ENCODE peak calls at places on chromosome 5, in nine cellular contexts. O is lower lobe of right lung, U is heart right ventricle, V is psoas muscle, Y is PC-3, X is neuronal stem cell, R is GM23248, P is H7, I is MG63. L is an unnamed sample.

GRCh38 chr5:167730121-167730520 is 561.3 kb upstream of the WWC1 start:
- DNase-seq in O (no peak), U (no peak), V (no peak), Y (peak; percentile 69), X (no peak), R (peak; percentile 96), P (no peak), I (peak; percentile 37), L (no peak)

GRCh38 chr5:76622076-76622475 is 1.1 kb downstream of the F2RL2 start:
- DNase-seq in O (no peak), U (no peak), V (no peak), Y (no peak), X (no peak), R (no peak), P (no peak), I (no peak), L (peak; percentile 13)

GRCh38 chr5:87845734-87846133 is 422.9 kb downstream of the TMEM161B start:
- DNase-seq in O (no peak), U (no peak), V (no peak), Y (peak; percentile 69), X (no peak), R (no peak), P (no peak), I (no peak), L (no peak)

GRCh38 chr5:127666043-127666716 is 17.3 kb downstream of the CTXN3 start:
- DNase-seq in O (no peak), U (no peak), V (no peak), Y (no peak), X (no peak), R (no peak), P (no peak), I (peak; percentile 12), L (no peak)

GRCh38 chr5:14435481-14435880 is 146.1 kb upstream of the OTULINL start:
- DNase-seq in O (no peak), U (no peak), V (no peak), Y (peak; percentile 32), X (no peak), R (peak; percentile 56), P (no peak), I (no peak), L (no peak)

GRCh38 chr5:102231693-102232619 is 64.1 kb downstream of the SLCO4C1 start:
- DNase-seq in O (peak; percentile 65), U (no peak), V (no peak), Y (no peak), X (no peak), R (no peak), P (no peak), I (no peak), L (no peak)

GRCh38 chr5:126339215-126339805 is 83.9 kb upstream of the GRAMD2B start:
- DNase-seq in O (no peak), U (peak; percentile 49), V (no peak), Y (peak; percentile 82), X (peak; percentile 50), R (peak; percentile 79), P (peak; percentile 35), I (peak; percentile 15), L (peak; percentile 84)

GRCh38 chr5:9025942-9026341 is 519.9 kb downstream of the SEMA5A start:
- DNase-seq in O (no peak), U (no peak), V (no peak), Y (no peak), X (no peak), R (peak; percentile 43), P (no peak), I (no peak), L (no peak)

GRCh38 chr5:98275980-98276379 is 497.5 kb upstream of the RGMB start:
- DNase-seq in O (no peak), U (no peak), V (no peak), Y (no peak), X (no peak), R (no peak), P (no peak), I (no peak), L (no peak)

GRCh38 chr5:132773601-132774355 is 3.3 kb downstream of the SEPTIN8 start:
- DNase-seq in O (no peak), U (no peak), V (no peak), Y (no peak), X (no peak), R (no peak), P (peak; percentile 16), I (no peak), L (no peak)

GRCh38 chr5:56080375-56081052 is 85.8 kb upstream of the IL6ST start:
- DNase-seq in O (no peak), U (no peak), V (no peak), Y (no peak), X (no peak), R (no peak), P (no peak), I (no peak), L (no peak)

GRCh38 chr5:164233796-164234195 is 728.4 kb downstream of the MAT2B start:
- DNase-seq in O (no peak), U (no peak), V (no peak), Y (no peak), X (no peak), R (no peak), P (no peak), I (no peak), L (no peak)

GRCh38 chr5:15938186-15938585 is 241.4 kb downstream of the MARCHF11 start:
- DNase-seq in O (no peak), U (no peak), V (no peak), Y (no peak), X (no peak), R (no peak), P (no peak), I (no peak), L (no peak)

GRCh38 chr5:154476343-154477213 is 1.4 kb downstream of the HAND1 start:
- DNase-seq in O (no peak), U (no peak), V (no peak), Y (no peak), X (no peak), R (no peak), P (peak; percentile 77), I (peak; percentile 37), L (no peak)

GRCh38 chr5:154474267-154474956 is 3.6 kb downstream of the HAND1 start:
- DNase-seq in O (no peak), U (no peak), V (peak; percentile 21), Y (no peak), X (peak; percentile 39), R (no peak), P (no peak), I (no peak), L (no peak)

GRCh38 chr5:154475613-154476342 is 2.2 kb downstream of the HAND1 start:
- DNase-seq in O (no peak), U (no peak), V (peak; percentile 45), Y (no peak), X (peak; percentile 38), R (no peak), P (peak; percentile 74), I (peak; percentile 26), L (no peak)

GRCh38 chr5:154473581-154474266 is 4.3 kb downstream of the HAND1 start:
- DNase-seq in O (no peak), U (no peak), V (peak; percentile 30), Y (no peak), X (no peak), R (no peak), P (peak; percentile 86), I (no peak), L (no peak)

GRCh38 chr5:154474957-154475334 is 3.1 kb downstream of the HAND1 start:
- DNase-seq in O (no peak), U (no peak), V (no peak), Y (no peak), X (no peak), R (no peak), P (no peak), I (no peak), L (no peak)
- H3K27me3 ChIP-seq in O (peaks cover 100% of the 10 kb centered on the region), U (peaks cover 100% of the 10 kb centered on the region), V (peaks cover 61% of the 10 kb centered on the region), Y (peaks cover 88% of the 10 kb centered on the region), X (peaks cover 100% of the 10 kb centered on the region), R (peaks cover 98% of the 10 kb centered on the region), P (peaks cover 99% of the 10 kb centered on the region), I (peaks cover 7% of the 10 kb centered on the region), L (peaks cover 6% of the 10 kb centered on the region)

DNA sequence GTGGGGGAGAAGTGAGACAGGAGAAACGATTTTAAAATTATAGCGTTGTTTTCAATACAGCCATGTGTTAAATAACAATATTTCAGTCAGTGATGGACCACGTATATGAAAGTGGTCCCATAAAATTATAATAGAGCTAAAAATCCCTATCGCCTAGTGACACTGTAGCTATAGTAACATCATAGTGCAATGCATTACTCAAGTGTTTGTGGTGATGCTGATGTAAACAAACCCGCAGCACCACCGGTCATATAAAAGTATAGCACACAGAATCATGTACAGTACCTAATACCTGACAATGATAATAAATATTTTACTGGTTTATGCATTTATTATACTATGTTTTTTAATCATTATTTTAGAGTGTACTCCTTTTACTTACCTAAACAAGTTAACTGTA is 407.4 kb upstream of the SEMA6A start:
- DNase-seq in O (no peak), U (no peak), V (no peak), Y (no peak), X (no peak), R (no peak), P (no peak), I (no peak), L (no peak)
- H3K27me3 ChIP-seq in O (no peaks in the 10 kb centered on the region), U (no peaks in the 10 kb centered on the region), V (no peaks in the 10 kb centered on the region), Y (no peaks in the 10 kb centered on the region), X (no peaks in the 10 kb centered on the region), R (no peaks in the 10 kb centered on the region), P (no peaks in the 10 kb centered on the region), I (no peaks in the 10 kb centered on the region), L (no peaks in the 10 kb centered on the region)

DNA sequence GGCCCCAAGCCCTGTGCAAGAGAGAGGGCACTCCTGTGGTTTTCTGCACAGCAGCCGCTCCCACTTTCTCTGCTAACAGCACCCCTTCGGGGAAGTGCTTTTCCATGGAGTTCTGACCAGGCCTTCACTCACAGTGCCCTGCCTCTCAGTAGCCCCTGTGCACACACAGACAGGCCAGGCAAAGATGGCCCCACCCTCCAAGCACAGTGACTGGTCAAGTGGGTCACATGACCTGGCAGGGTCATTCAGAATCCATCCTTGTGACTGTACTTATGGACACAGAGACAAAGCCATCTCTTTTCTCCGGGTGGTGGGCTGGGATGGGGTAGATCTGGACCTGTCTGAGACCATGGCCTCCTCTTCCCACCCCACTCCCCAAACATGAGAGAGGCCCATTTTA is 82.5 kb downstream of the PSD2 start:
- DNase-seq in O (no peak), U (no peak), V (peak; percentile 49), Y (peak; percentile 26), X (no peak), R (peak; percentile 14), P (no peak), I (peak; percentile 49), L (no peak)
- H3K27me3 ChIP-seq in O (no peaks in the 10 kb centered on the region), U (no peaks in the 10 kb centered on the region), V (no peaks in the 10 kb centered on the region), Y (no peaks in the 10 kb centered on the region), X (peaks cover 51% of the 10 kb centered on the region), R (peaks cover 14% of the 10 kb centered on the region), P (no peaks in the 10 kb centered on the region), I (no peaks in the 10 kb centered on the region), L (peaks cover 7% of the 10 kb centered on the region)

GRCh38 chr5:39173069-39173468 is 46.3 kb downstream of the FYB1 start:
- DNase-seq in O (no peak), U (no peak), V (no peak), Y (no peak), X (no peak), R (no peak), P (no peak), I (no peak), L (no peak)
- H3K27me3 ChIP-seq in O (no peaks in the 10 kb centered on the region), U (no peaks in the 10 kb centered on the region), V (no peaks in the 10 kb centered on the region), Y (no peaks in the 10 kb centered on the region), X (no peaks in the 10 kb centered on the region), R (no peaks in the 10 kb centered on the region), P (no peaks in the 10 kb centered on the region), I (no peaks in the 10 kb centered on the region), L (no peaks in the 10 kb centered on the region)

DNA sequence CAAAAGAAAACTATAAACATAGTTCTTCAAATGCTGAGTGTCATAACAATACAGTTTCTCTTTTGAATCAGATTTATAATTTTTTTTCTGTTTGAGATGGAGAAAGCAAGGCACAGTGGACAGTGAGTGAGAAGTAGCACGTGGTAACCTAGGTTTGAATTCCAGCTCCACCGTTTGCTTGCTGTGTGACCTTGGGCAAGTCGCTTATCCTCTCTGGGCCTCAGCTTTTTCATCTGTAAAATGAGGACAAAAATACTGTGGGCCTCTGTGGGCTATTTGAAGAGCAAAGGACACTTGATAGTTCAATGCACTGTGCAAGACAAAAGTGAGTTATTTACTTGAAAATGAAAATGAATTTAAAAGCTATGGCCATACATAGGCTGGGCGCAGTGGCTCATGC is 187.7 kb upstream of the TBCA start:
- DNase-seq in O (no peak), U (no peak), V (no peak), Y (no peak), X (no peak), R (no peak), P (no peak), I (no peak), L (no peak)
- H3K27me3 ChIP-seq in O (peaks cover 29% of the 10 kb centered on the region), U (peaks cover 81% of the 10 kb centered on the region), V (no peaks in the 10 kb centered on the region), Y (no peaks in the 10 kb centered on the region), X (peaks cover 84% of the 10 kb centered on the region), R (no peaks in the 10 kb centered on the region), P (peaks cover 32% of the 10 kb centered on the region), I (no peaks in the 10 kb centered on the region), L (no peaks in the 10 kb centered on the region)

L was measured in SJCRH30.